ENCODE peak calls at places on chromosome 15, in eight cellular contexts. One of them, this sample, is unnamed.

GRCh38 chr15:60859996-60860494 is 369.1 kb downstream of the RORA start:
- ATAC-seq in RWPE2: peak; percentile 15
- ATAC-seq in naive B cell: no peak
- ATAC-seq in stimulated activated naive B cell treated with anti-CD40 and anti-IgM and Interleukin-4, amounts not matched to agents 10 μg/mL and 1 μg/mL and 100 μg/mL, for 72 hours: no peak
- ATAC-seq in GM23338: no peak
- ATAC-seq in heart right ventricle: no peak
- ATAC-seq in T-helper 17 cell: no peak
- ATAC-seq in activated T-cell treated with anti-CD3 and anti-CD28 coated beads, Interleukin-2, amount 50 U/mL, for 72 hours: peak; percentile 71
- ATAC-seq in this sample: no peak

GRCh38 chr15:67248106-67248505 is 6.4 kb downstream of the AAGAB start:
- ATAC-seq in RWPE2: no peak
- ATAC-seq in stimulated activated naive B cell treated with anti-CD40 and anti-IgM and Interleukin-4, amounts not matched to agents 10 μg/mL and 1 μg/mL and 100 μg/mL, for 72 hours: no peak
- ATAC-seq in activated T-cell treated with anti-CD3 and anti-CD28 coated beads, Interleukin-2, amount 50 U/mL, for 72 hours: peak; percentile 44
- ATAC-seq in GM23338: no peak
- ATAC-seq in naive B cell: no peak
- ATAC-seq in heart right ventricle: no peak
- ATAC-seq in T-helper 17 cell: no peak
- ATAC-seq in this sample: no peak

GRCh38 chr15:29216955-29217354 is 52.7 kb downstream of the NSMCE3 start:
- ATAC-seq in activated T-cell treated with anti-CD3 and anti-CD28 coated beads, Interleukin-2, amount 50 U/mL, for 72 hours: no peak
- ATAC-seq in heart right ventricle: no peak
- ATAC-seq in GM23338: no peak
- ATAC-seq in RWPE2: no peak
- ATAC-seq in stimulated activated naive B cell treated with anti-CD40 and anti-IgM and Interleukin-4, amounts not matched to agents 10 μg/mL and 1 μg/mL and 100 μg/mL, for 72 hours: no peak
- ATAC-seq in naive B cell: no peak
- ATAC-seq in T-helper 17 cell: no peak
- ATAC-seq in this sample: no peak

GRCh38 chr15:68383161-68384074 is 48.5 kb downstream of the ITGA11 start:
- ATAC-seq in RWPE2: no peak
- ATAC-seq in activated T-cell treated with anti-CD3 and anti-CD28 coated beads, Interleukin-2, amount 50 U/mL, for 72 hours: peak; percentile 61
- ATAC-seq in T-helper 17 cell: peak; percentile 76
- ATAC-seq in GM23338: peak; percentile 62
- ATAC-seq in stimulated activated naive B cell treated with anti-CD40 and anti-IgM and Interleukin-4, amounts not matched to agents 10 μg/mL and 1 μg/mL and 100 μg/mL, for 72 hours: peak; percentile 63
- ATAC-seq in heart right ventricle: peak; percentile 72
- ATAC-seq in naive B cell: peak; percentile 52
- ATAC-seq in this sample: peak; percentile 63

GRCh38 chr15:80055933-80056332 is 3.5 kb upstream of the ZFAND6 start:
- ATAC-seq in stimulated activated naive B cell treated with anti-CD40 and anti-IgM and Interleukin-4, amounts not matched to agents 10 μg/mL and 1 μg/mL and 100 μg/mL, for 72 hours: no peak
- ATAC-seq in RWPE2: no peak
- ATAC-seq in naive B cell: no peak
- ATAC-seq in GM23338: no peak
- ATAC-seq in heart right ventricle: no peak
- ATAC-seq in activated T-cell treated with anti-CD3 and anti-CD28 coated beads, Interleukin-2, amount 50 U/mL, for 72 hours: no peak
- ATAC-seq in T-helper 17 cell: no peak
- ATAC-seq in this sample: no peak

GRCh38 chr15:45435124-45435903 is 57.0 kb upstream of the GATM start:
- ATAC-seq in naive B cell: no peak
- ATAC-seq in T-helper 17 cell: no peak
- ATAC-seq in heart right ventricle: no peak
- ATAC-seq in GM23338: no peak
- ATAC-seq in activated T-cell treated with anti-CD3 and anti-CD28 coated beads, Interleukin-2, amount 50 U/mL, for 72 hours: no peak
- ATAC-seq in stimulated activated naive B cell treated with anti-CD40 and anti-IgM and Interleukin-4, amounts not matched to agents 10 μg/mL and 1 μg/mL and 100 μg/mL, for 72 hours: no peak
- ATAC-seq in RWPE2: no peak
- ATAC-seq in this sample: no peak

GRCh38 chr15:92074646-92075045 is 221.1 kb downstream of the SLCO3A1 start:
- ATAC-seq in T-helper 17 cell: no peak
- ATAC-seq in GM23338: no peak
- ATAC-seq in stimulated activated naive B cell treated with anti-CD40 and anti-IgM and Interleukin-4, amounts not matched to agents 10 μg/mL and 1 μg/mL and 100 μg/mL, for 72 hours: no peak
- ATAC-seq in naive B cell: no peak
- ATAC-seq in activated T-cell treated with anti-CD3 and anti-CD28 coated beads, Interleukin-2, amount 50 U/mL, for 72 hours: no peak
- ATAC-seq in RWPE2: peak; percentile 55
- ATAC-seq in heart right ventricle: no peak
- ATAC-seq in this sample: no peak

GRCh38 chr15:39432935-39433334 is 147.9 kb upstream of the THBS1 start:
- ATAC-seq in GM23338: no peak
- ATAC-seq in naive B cell: no peak
- ATAC-seq in heart right ventricle: peak; percentile 82
- ATAC-seq in RWPE2: no peak
- ATAC-seq in T-helper 17 cell: no peak
- ATAC-seq in activated T-cell treated with anti-CD3 and anti-CD28 coated beads, Interleukin-2, amount 50 U/mL, for 72 hours: no peak
- ATAC-seq in stimulated activated naive B cell treated with anti-CD40 and anti-IgM and Interleukin-4, amounts not matched to agents 10 μg/mL and 1 μg/mL and 100 μg/mL, for 72 hours: no peak
- ATAC-seq in this sample: peak; percentile 63

GRCh38 chr15:92625297-92625980 is 30.1 kb downstream of the FAM174B start:
- ATAC-seq in activated T-cell treated with anti-CD3 and anti-CD28 coated beads, Interleukin-2, amount 50 U/mL, for 72 hours: peak; percentile 92
- ATAC-seq in naive B cell: no peak
- ATAC-seq in GM23338: no peak
- ATAC-seq in T-helper 17 cell: peak; percentile 37
- ATAC-seq in stimulated activated naive B cell treated with anti-CD40 and anti-IgM and Interleukin-4, amounts not matched to agents 10 μg/mL and 1 μg/mL and 100 μg/mL, for 72 hours: peak; percentile 82
- ATAC-seq in heart right ventricle: no peak
- ATAC-seq in RWPE2: peak; percentile 21
- ATAC-seq in this sample: peak; percentile 26

GRCh38 chr15:31474059-31474868 is 147.6 kb downstream of the KLF13 start:
- ATAC-seq in T-helper 17 cell: no peak
- ATAC-seq in activated T-cell treated with anti-CD3 and anti-CD28 coated beads, Interleukin-2, amount 50 U/mL, for 72 hours: peak; percentile 47
- ATAC-seq in RWPE2: no peak
- ATAC-seq in stimulated activated naive B cell treated with anti-CD40 and anti-IgM and Interleukin-4, amounts not matched to agents 10 μg/mL and 1 μg/mL and 100 μg/mL, for 72 hours: peak; percentile 73
- ATAC-seq in heart right ventricle: no peak
- ATAC-seq in GM23338: no peak
- ATAC-seq in naive B cell: peak; percentile 18
- ATAC-seq in this sample: no peak

GRCh38 chr15:59798605-59798917 is 109.4 kb upstream of the BNIP2 start:
- ATAC-seq in GM23338: no peak
- ATAC-seq in naive B cell: no peak
- ATAC-seq in activated T-cell treated with anti-CD3 and anti-CD28 coated beads, Interleukin-2, amount 50 U/mL, for 72 hours: peak; percentile 32
- ATAC-seq in RWPE2: no peak
- ATAC-seq in stimulated activated naive B cell treated with anti-CD40 and anti-IgM and Interleukin-4, amounts not matched to agents 10 μg/mL and 1 μg/mL and 100 μg/mL, for 72 hours: no peak
- ATAC-seq in heart right ventricle: no peak
- ATAC-seq in T-helper 17 cell: peak; percentile 40
- ATAC-seq in this sample: no peak

GRCh38 chr15:40090774-40091455 is 17.8 kb downstream of the BMF start:
- ATAC-seq in stimulated activated naive B cell treated with anti-CD40 and anti-IgM and Interleukin-4, amounts not matched to agents 10 μg/mL and 1 μg/mL and 100 μg/mL, for 72 hours: no peak
- ATAC-seq in GM23338: no peak
- ATAC-seq in heart right ventricle: no peak
- ATAC-seq in naive B cell: no peak
- ATAC-seq in T-helper 17 cell: no peak
- ATAC-seq in RWPE2: no peak
- ATAC-seq in activated T-cell treated with anti-CD3 and anti-CD28 coated beads, Interleukin-2, amount 50 U/mL, for 72 hours: no peak
- ATAC-seq in this sample: no peak

GRCh38 chr15:40286061-40286532 is 3.2 kb upstream of the ANKRD63 start:
- ATAC-seq in T-helper 17 cell: no peak
- ATAC-seq in activated T-cell treated with anti-CD3 and anti-CD28 coated beads, Interleukin-2, amount 50 U/mL, for 72 hours: no peak
- ATAC-seq in heart right ventricle: peak; percentile 34
- ATAC-seq in naive B cell: no peak
- ATAC-seq in stimulated activated naive B cell treated with anti-CD40 and anti-IgM and Interleukin-4, amounts not matched to agents 10 μg/mL and 1 μg/mL and 100 μg/mL, for 72 hours: no peak
- ATAC-seq in GM23338: no peak
- ATAC-seq in RWPE2: no peak
- ATAC-seq in this sample: no peak

GRCh38 chr15:52171386-52171785 is 19.8 kb downstream of the GNB5 start:
- ATAC-seq in heart right ventricle: peak; percentile 27
- ATAC-seq in stimulated activated naive B cell treated with anti-CD40 and anti-IgM and Interleukin-4, amounts not matched to agents 10 μg/mL and 1 μg/mL and 100 μg/mL, for 72 hours: peak; percentile 54
- ATAC-seq in GM23338: peak; percentile 88
- ATAC-seq in activated T-cell treated with anti-CD3 and anti-CD28 coated beads, Interleukin-2, amount 50 U/mL, for 72 hours: peak; percentile 64
- ATAC-seq in RWPE2: peak; percentile 62
- ATAC-seq in naive B cell: peak; percentile 65
- ATAC-seq in T-helper 17 cell: peak; percentile 68
- ATAC-seq in this sample: no peak

GRCh38 chr15:93111451-93111850 is 22.4 kb upstream of the RGMA start:
- ATAC-seq in heart right ventricle: no peak
- ATAC-seq in activated T-cell treated with anti-CD3 and anti-CD28 coated beads, Interleukin-2, amount 50 U/mL, for 72 hours: no peak
- ATAC-seq in GM23338: no peak
- ATAC-seq in RWPE2: peak; percentile 60
- ATAC-seq in stimulated activated naive B cell treated with anti-CD40 and anti-IgM and Interleukin-4, amounts not matched to agents 10 μg/mL and 1 μg/mL and 100 μg/mL, for 72 hours: no peak
- ATAC-seq in T-helper 17 cell: no peak
- ATAC-seq in naive B cell: no peak
- ATAC-seq in this sample: peak; percentile 51

GRCh38 chr15:100517820-100518219 is 10.9 kb downstream of the CERS3 start:
- ATAC-seq in activated T-cell treated with anti-CD3 and anti-CD28 coated beads, Interleukin-2, amount 50 U/mL, for 72 hours: no peak
- ATAC-seq in stimulated activated naive B cell treated with anti-CD40 and anti-IgM and Interleukin-4, amounts not matched to agents 10 μg/mL and 1 μg/mL and 100 μg/mL, for 72 hours: no peak
- ATAC-seq in GM23338: no peak
- ATAC-seq in heart right ventricle: no peak
- ATAC-seq in naive B cell: no peak
- ATAC-seq in T-helper 17 cell: no peak
- ATAC-seq in RWPE2: no peak
- ATAC-seq in this sample: no peak

GRCh38 chr15:64703632-64703959 is 71.8 kb downstream of the RBPMS2 start:
- ATAC-seq in T-helper 17 cell: peak; percentile 4
- ATAC-seq in activated T-cell treated with anti-CD3 and anti-CD28 coated beads, Interleukin-2, amount 50 U/mL, for 72 hours: peak; percentile 27
- ATAC-seq in heart right ventricle: no peak
- ATAC-seq in stimulated activated naive B cell treated with anti-CD40 and anti-IgM and Interleukin-4, amounts not matched to agents 10 μg/mL and 1 μg/mL and 100 μg/mL, for 72 hours: no peak
- ATAC-seq in RWPE2: no peak
- ATAC-seq in naive B cell: no peak
- ATAC-seq in GM23338: no peak
- ATAC-seq in this sample: peak; percentile 2

GRCh38 chr15:33292718-33293307 is 18.0 kb upstream of the RYR3 start:
- ATAC-seq in GM23338: peak; percentile 96
- ATAC-seq in RWPE2: peak; percentile 84
- ATAC-seq in heart right ventricle: peak; percentile 69
- ATAC-seq in naive B cell: no peak
- ATAC-seq in activated T-cell treated with anti-CD3 and anti-CD28 coated beads, Interleukin-2, amount 50 U/mL, for 72 hours: peak; percentile 35
- ATAC-seq in stimulated activated naive B cell treated with anti-CD40 and anti-IgM and Interleukin-4, amounts not matched to agents 10 μg/mL and 1 μg/mL and 100 μg/mL, for 72 hours: peak; percentile 73
- ATAC-seq in T-helper 17 cell: no peak
- ATAC-seq in this sample: peak; percentile 54

GRCh38 chr15:24858737-24859601 is 95.8 kb upstream of the SNRPN start:
- ATAC-seq in activated T-cell treated with anti-CD3 and anti-CD28 coated beads, Interleukin-2, amount 50 U/mL, for 72 hours: no peak
- ATAC-seq in heart right ventricle: peak; percentile 37
- ATAC-seq in naive B cell: no peak
- ATAC-seq in stimulated activated naive B cell treated with anti-CD40 and anti-IgM and Interleukin-4, amounts not matched to agents 10 μg/mL and 1 μg/mL and 100 μg/mL, for 72 hours: no peak
- ATAC-seq in RWPE2: peak; percentile 37
- ATAC-seq in GM23338: peak; percentile 44
- ATAC-seq in T-helper 17 cell: no peak
- ATAC-seq in this sample: no peak

GRCh38 chr15:74121040-74121439 is 9.3 kb upstream of the ISLR2 start:
- ATAC-seq in naive B cell: no peak
- ATAC-seq in stimulated activated naive B cell treated with anti-CD40 and anti-IgM and Interleukin-4, amounts not matched to agents 10 μg/mL and 1 μg/mL and 100 μg/mL, for 72 hours: no peak
- ATAC-seq in GM23338: no peak
- ATAC-seq in T-helper 17 cell: no peak
- ATAC-seq in RWPE2: peak; percentile 21
- ATAC-seq in activated T-cell treated with anti-CD3 and anti-CD28 coated beads, Interleukin-2, amount 50 U/mL, for 72 hours: no peak
- ATAC-seq in heart right ventricle: no peak
- ATAC-seq in this sample: no peak